ENCODE peak calls at places on chromosome 1, in six cellular contexts. T is IMR-90, I is BJ, K is ovary, E is OCI-LY7, U is heart right ventricle. V is an unnamed sample.

GRCh38 chr1:116693759-116694482 is 26.4 kb upstream of the IGSF3 start:
- DNase-seq in T (no peak), I (peak; percentile 4), K (no peak), E (no peak), U (no peak), V (peak; percentile 98)

GRCh38 chr1:43708006-43708412 is 673 bp downstream of the ST3GAL3 start:
- DNase-seq in T (peak; percentile 57), I (no peak), K (no peak), E (no peak), U (no peak), V (peak; percentile 29)

GRCh38 chr1:22621761-22622160 is 14.7 kb upstream of the C1QA start:
- DNase-seq in T (no peak), I (no peak), K (no peak), E (no peak), U (no peak), V (no peak)

GRCh38 chr1:56435434-56436337 is 143.7 kb downstream of the PLPP3 start:
- DNase-seq in T (no peak), I (no peak), K (no peak), E (no peak), U (no peak), V (no peak)

GRCh38 chr1:85661767-85662166 is 46.5 kb downstream of the ZNHIT6 start:
- DNase-seq in T (no peak), I (no peak), K (no peak), E (peak; percentile 25), U (no peak), V (no peak)

GRCh38 chr1:35544976-35545375 is 12.2 kb downstream of the KIAA0319L start:
- DNase-seq in T (peak; percentile 45), I (no peak), K (no peak), E (peak; percentile 64), U (no peak), V (no peak)

GRCh38 chr1:31811605-31812004 is 4.2 kb downstream of the SPOCD1 start:
- DNase-seq in T (peak; percentile 78), I (no peak), K (no peak), E (no peak), U (no peak), V (no peak)

GRCh38 chr1:115215703-115216521 is 122.1 kb downstream of the NGF start:
- DNase-seq in T (peak; percentile 36), I (no peak), K (no peak), E (no peak), U (no peak), V (peak; percentile 68)

GRCh38 chr1:61358770-61359455 is 276.6 kb downstream of the NFIA start:
- DNase-seq in T (no peak), I (no peak), K (no peak), E (no peak), U (no peak), V (peak; percentile 63)

GRCh38 chr1:15718199-15718601 is 17.9 kb upstream of the SLC25A34 start:
- DNase-seq in T (no peak), I (no peak), K (no peak), E (no peak), U (no peak), V (no peak)

GRCh38 chr1:163300569-163300968 is 21.2 kb upstream of the NUF2 start:
- DNase-seq in T (no peak), I (no peak), K (no peak), E (no peak), U (no peak), V (no peak)

GRCh38 chr1:91684599-91685196 is 184.0 kb downstream of the CDC7 start:
- DNase-seq in T (peak; percentile 50), I (no peak), K (no peak), E (peak; percentile 1), U (no peak), V (no peak)

GRCh38 chr1:91680556-91680955 is 179.9 kb downstream of the CDC7 start:
- DNase-seq in T (no peak), I (no peak), K (no peak), E (no peak), U (no peak), V (no peak)

GRCh38 chr1:91682882-91683597 is 182.4 kb downstream of the CDC7 start:
- DNase-seq in T (no peak), I (no peak), K (no peak), E (no peak), U (no peak), V (no peak)

GRCh38 chr1:91685994-91686393 is 185.3 kb downstream of the CDC7 start:
- DNase-seq in T (no peak), I (no peak), K (no peak), E (no peak), U (no peak), V (peak; percentile 13)

DNA sequence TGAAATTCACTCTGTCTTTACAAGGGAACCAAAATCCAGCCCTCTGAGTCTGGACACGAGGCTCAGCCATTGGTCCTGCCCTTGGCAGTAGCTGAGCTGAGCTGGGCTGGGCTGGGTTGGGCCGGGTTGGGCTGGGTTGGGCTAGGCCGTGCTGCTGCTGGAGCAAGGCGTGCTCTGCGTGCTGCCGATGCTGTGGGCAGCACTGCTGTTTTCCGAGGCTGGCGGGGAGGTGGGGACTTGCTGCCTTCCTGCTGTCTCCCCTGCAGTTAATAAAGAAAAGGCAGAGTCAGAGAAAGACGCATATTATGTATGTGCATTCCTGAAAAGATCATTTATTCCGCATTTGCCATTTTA is 182.9 kb downstream of the CDC7 start:
- DNase-seq in T (no peak), I (no peak), K (no peak), E (no peak), U (peak; percentile 42), V (no peak)
- H3K36me3 ChIP-seq in T (peaks cover 7% of the 10 kb centered on the region), I (peaks cover 1% of the 10 kb centered on the region), K (no peaks in the 10 kb centered on the region), E (no peaks in the 10 kb centered on the region), U (no peaks in the 10 kb centered on the region), V (no peaks in the 10 kb centered on the region)

GRCh38 chr1:64861611-64862010 is 104.7 kb downstream of the JAK1 start:
- DNase-seq in T (peak; percentile 17), I (no peak), K (no peak), E (peak; percentile 48), U (no peak), V (no peak)
- TF ChIP-seq CTCF in T (peak; percentile 38), I (peak; percentile 21), K (no peak), E (peak; percentile 51), U (no peak), V (no peak)

GRCh38 chr1:51139474-51139873 is 37.4 kb downstream of the C1orf185 start:
- DNase-seq in T (no peak), I (no peak), K (no peak), E (peak; percentile 8), U (no peak), V (peak; percentile 7)
- H3K4me3 ChIP-seq in T (no peak overlapping the region), I (no peak overlapping the region), K (no peak overlapping the region), E (no peak overlapping the region), U (no peak overlapping the region), V (no peak overlapping the region)

GRCh38 chr1:248815407-248816034 is 10.2 kb downstream of the SH3BP5L start:
- DNase-seq in T (no peak), I (no peak), K (no peak), E (no peak), U (no peak), V (no peak)

GRCh38 chr1:248814351-248814750 is 11.4 kb downstream of the SH3BP5L start:
- DNase-seq in T (no peak), I (no peak), K (no peak), E (no peak), U (no peak), V (no peak)

GRCh38 chr1:248812736-248813425 is 12.8 kb downstream of the SH3BP5L start:
- DNase-seq in T (no peak), I (no peak), K (no peak), E (no peak), U (no peak), V (no peak)

GRCh38 chr1:248811514-248812490 is 13.9 kb downstream of the SH3BP5L start:
- DNase-seq in T (no peak), I (no peak), K (no peak), E (no peak), U (no peak), V (no peak)

GRCh38 chr1:248813546-248813945 is 12.2 kb downstream of the SH3BP5L start:
- DNase-seq in T (no peak), I (no peak), K (no peak), E (no peak), U (no peak), V (no peak)
- H3K36me3 ChIP-seq in T (peaks cover 51% of the 10 kb centered on the region), I (peaks cover 45% of the 10 kb centered on the region), K (no peaks in the 10 kb centered on the region), E (peaks cover 35% of the 10 kb centered on the region), U (peaks cover 4% of the 10 kb centered on the region), V (peaks cover 12% of the 10 kb centered on the region)

GRCh38 chr1:179590671-179591070 is 961 bp upstream of the TDRD5 start:
- DNase-seq in T (no peak), I (no peak), K (no peak), E (no peak), U (no peak), V (no peak)

GRCh38 chr1:179588425-179589024 is 3.1 kb upstream of the TDRD5 start:
- DNase-seq in T (no peak), I (no peak), K (no peak), E (no peak), U (no peak), V (no peak)

GRCh38 chr1:179591253-179591591 is 410 bp upstream of the TDRD5 start:
- DNase-seq in T (no peak), I (no peak), K (no peak), E (no peak), U (no peak), V (no peak)

GRCh38 chr1:179589524-179589923 is 2.1 kb upstream of the TDRD5 start:
- DNase-seq in T (no peak), I (no peak), K (no peak), E (no peak), U (no peak), V (no peak)

DNA sequence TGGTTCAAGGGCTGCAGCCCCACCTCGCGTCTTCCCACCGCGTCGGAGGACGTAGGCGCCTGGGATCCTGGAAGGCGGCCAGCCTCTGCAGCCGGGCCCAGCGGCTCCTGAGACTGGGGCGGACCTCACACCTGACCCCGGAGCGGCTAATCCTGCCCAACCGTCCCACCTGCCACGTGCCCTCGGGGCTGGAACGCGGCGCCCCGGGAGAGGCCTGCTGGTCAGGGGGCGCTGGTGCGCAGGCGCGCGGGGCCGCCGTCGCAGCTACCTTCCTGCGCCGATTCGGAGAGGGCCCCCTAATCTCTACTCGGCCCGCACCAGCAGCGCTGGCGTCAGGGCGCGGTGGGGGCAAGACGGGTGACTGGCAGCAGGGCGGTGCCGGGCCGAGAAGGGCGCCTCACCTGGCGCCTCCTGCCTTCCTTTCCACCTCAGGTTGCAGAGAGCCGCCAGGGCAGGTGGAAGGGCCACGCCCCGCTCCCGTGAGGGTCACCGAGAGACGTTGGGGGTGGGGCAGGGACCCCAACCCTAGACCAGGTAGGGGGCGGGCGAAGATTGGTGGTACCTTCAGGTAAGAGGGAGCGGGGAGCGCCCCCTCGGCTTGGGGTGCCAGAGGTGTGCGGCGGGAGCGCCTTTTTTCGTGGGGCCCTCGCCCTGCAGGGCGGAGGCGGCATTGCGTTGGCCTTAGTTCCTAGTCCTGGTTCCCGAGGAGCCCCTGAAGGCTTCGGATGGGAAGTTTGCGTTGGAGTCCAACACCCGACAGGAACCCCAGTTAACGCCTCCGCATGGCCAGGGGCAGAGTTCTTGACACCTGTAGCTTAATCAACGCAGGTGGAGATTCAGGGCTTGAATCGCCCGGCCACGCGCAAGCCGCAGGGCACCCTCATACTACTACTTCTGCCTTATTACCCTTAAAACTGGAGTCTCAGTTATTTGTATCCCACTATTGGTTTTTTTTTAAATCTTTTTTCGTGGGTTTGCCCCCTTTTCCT is at the start of gene TDRD5:
- DNase-seq in T (no peak), I (no peak), K (no peak), E (no peak), U (no peak), V (no peak)
- TF ChIP-seq CTCF in T (no peak), I (no peak), K (no peak), E (no peak), U (no peak), V (no peak)